ENCODE peak calls at places on chromosome 6, in seven cellular contexts. Z, B, T, Q, U, L and F are unnamed samples.

GRCh38 chr6:131146865-131147264 is 11.6 kb downstream of the AKAP7 start:
- DNase-seq in Z (no peak), B (no peak), T (no peak), Q (no peak), U (no peak), L (no peak), F (no peak)

GRCh38 chr6:100446115-100446921 is 18.4 kb downstream of the SIM1 start:
- DNase-seq in Z (no peak), B (no peak), T (no peak), Q (no peak), U (no peak), L (peak; percentile 57), F (no peak)

GRCh38 chr6:170137911-170138910 is 152.7 kb downstream of the DLL1 start:
- DNase-seq in Z (no peak), B (no peak), T (no peak), Q (peak; percentile 2), U (peak; percentile 58), L (no peak), F (peak; percentile 14)

GRCh38 chr6:20455175-20456075 is 53.7 kb downstream of the E2F3 start:
- DNase-seq in Z (no peak), B (no peak), T (no peak), Q (no peak), U (no peak), L (peak; percentile 16), F (peak; percentile 61)

GRCh38 chr6:39530201-39530759 is 194.9 kb downstream of the KIF6 start:
- DNase-seq in Z (no peak), B (no peak), T (no peak), Q (no peak), U (no peak), L (peak; percentile 71), F (peak; percentile 17)

GRCh38 chr6:44225579-44226325 is 2.4 kb downstream of the SLC29A1 start:
- DNase-seq in Z (no peak), B (no peak), T (no peak), Q (no peak), U (no peak), L (no peak), F (no peak)

GRCh38 chr6:57147955-57148858 is 23.9 kb upstream of the BAG2 start:
- DNase-seq in Z (no peak), B (no peak), T (no peak), Q (no peak), U (no peak), L (no peak), F (no peak)

GRCh38 chr6:43331876-43332275 is 23.2 kb upstream of the CRIP3 start:
- DNase-seq in Z (no peak), B (no peak), T (no peak), Q (no peak), U (no peak), L (no peak), F (no peak)

GRCh38 chr6:56693988-56694387 is 51.3 kb upstream of the DST start:
- DNase-seq in Z (peak; percentile 34), B (no peak), T (no peak), Q (no peak), U (no peak), L (peak; percentile 54), F (no peak)

GRCh38 chr6:11830105-11830504 is 51.5 kb upstream of the ADTRP start:
- DNase-seq in Z (no peak), B (no peak), T (no peak), Q (no peak), U (no peak), L (no peak), F (peak; percentile 15)

GRCh38 chr6:69090132-69090531 is 455.1 kb downstream of the ADGRB3 start:
- DNase-seq in Z (peak; percentile 90), B (no peak), T (no peak), Q (no peak), U (no peak), L (peak; percentile 98), F (peak; percentile 35)

GRCh38 chr6:2658788-2659187 is 91.9 kb downstream of the MYLK4 start:
- DNase-seq in Z (no peak), B (peak; percentile 52), T (no peak), Q (no peak), U (no peak), L (peak; percentile 77), F (no peak)

GRCh38 chr6:16060039-16060438 is 68.8 kb upstream of the MYLIP start:
- DNase-seq in Z (no peak), B (no peak), T (no peak), Q (no peak), U (no peak), L (no peak), F (no peak)

GRCh38 chr6:154292855-154293519 is 63.6 kb downstream of the IPCEF1 start:
- DNase-seq in Z (peak; percentile 59), B (no peak), T (no peak), Q (no peak), U (no peak), L (peak; percentile 87), F (peak; percentile 75)

GRCh38 chr6:159461266-159461665 is 231.8 kb downstream of the SOD2 start:
- DNase-seq in Z (no peak), B (no peak), T (no peak), Q (no peak), U (no peak), L (peak; percentile 20), F (peak; percentile 8)

GRCh38 chr6:79808846-79809245 is 138.5 kb downstream of the ELOVL4 start:
- DNase-seq in Z (no peak), B (no peak), T (no peak), Q (no peak), U (no peak), L (no peak), F (no peak)

GRCh38 chr6:109991307-109992101 is 13.4 kb downstream of the GPR6 start:
- DNase-seq in Z (no peak), B (no peak), T (no peak), Q (no peak), U (no peak), L (no peak), F (no peak)

GRCh38 chr6:30568245-30568644 is 3.0 kb upstream of the ABCF1 start:
- DNase-seq in Z (no peak), B (no peak), T (no peak), Q (peak; percentile 75), U (no peak), L (peak; percentile 45), F (no peak)

GRCh38 chr6:157484181-157484580 is 103.2 kb downstream of the ZDHHC14 start:
- DNase-seq in Z (no peak), B (no peak), T (no peak), Q (no peak), U (no peak), L (no peak), F (no peak)

GRCh38 chr6:93581371-93581770 is 162.0 kb upstream of the EPHA7 start:
- DNase-seq in Z (peak; percentile 53), B (no peak), T (peak; percentile 2), Q (no peak), U (no peak), L (peak; percentile 66), F (no peak)

GRCh38 chr6:111681856-111682255 is 76.2 kb upstream of the TRAF3IP2 start:
- DNase-seq in Z (no peak), B (no peak), T (no peak), Q (no peak), U (no peak), L (no peak), F (peak; percentile 35)

GRCh38 chr6:63783096-63783495 is 147.5 kb downstream of the PHF3 start:
- DNase-seq in Z (no peak), B (no peak), T (no peak), Q (no peak), U (no peak), L (no peak), F (no peak)

GRCh38 chr6:161439093-161439492 is 165.2 kb upstream of the AGPAT4 start:
- DNase-seq in Z (peak; percentile 91), B (no peak), T (no peak), Q (peak; percentile 7), U (no peak), L (peak; percentile 95), F (peak; percentile 83)

GRCh38 chr6:26183581-26184408 is 96.6 kb downstream of the HFE start:
- DNase-seq in Z (peak; percentile 90), B (no peak), T (peak; percentile 63), Q (peak; percentile 73), U (peak; percentile 75), L (peak; percentile 94), F (peak; percentile 94)

GRCh38 chr6:170271771-170272314 is 19.0 kb downstream of the DLL1 start:
- DNase-seq in Z (no peak), B (no peak), T (no peak), Q (peak; percentile 91), U (peak; percentile 85), L (no peak), F (no peak)

GRCh38 chr6:84897874-84898635 is 133.7 kb upstream of the TBX18 start:
- DNase-seq in Z (peak; percentile 43), B (no peak), T (no peak), Q (no peak), U (no peak), L (peak; percentile 65), F (peak; percentile 73)

GRCh38 chr6:39044181-39044580 is 4.4 kb upstream of the GLP1R start:
- DNase-seq in Z (no peak), B (no peak), T (no peak), Q (no peak), U (no peak), L (no peak), F (no peak)

GRCh38 chr6:21609881-21610329 is 16.4 kb downstream of the SOX4 start:
- DNase-seq in Z (no peak), B (no peak), T (no peak), Q (no peak), U (no peak), L (no peak), F (no peak)

GRCh38 chr6:32936247-32937152 is 4.3 kb downstream of the HLA-DMB start:
- DNase-seq in Z (no peak), B (no peak), T (no peak), Q (no peak), U (no peak), L (peak; percentile 14), F (no peak)

GRCh38 chr6:80959034-80959433 is 793.4 kb downstream of the TENT5A start:
- DNase-seq in Z (no peak), B (no peak), T (no peak), Q (no peak), U (no peak), L (no peak), F (no peak)

GRCh38 chr6:134198093-134198492 is 119.8 kb downstream of the SGK1 start:
- DNase-seq in Z (no peak), B (no peak), T (no peak), Q (no peak), U (no peak), L (peak; percentile 22), F (peak; percentile 77)

GRCh38 chr6:113065606-113066005 is 718.5 kb downstream of the RFPL4B start:
- DNase-seq in Z (no peak), B (no peak), T (no peak), Q (no peak), U (no peak), L (peak; percentile 20), F (peak; percentile 79)

GRCh38 chr6:47165918-47166317 is 123.8 kb upstream of the ADGRF1 start:
- DNase-seq in Z (no peak), B (no peak), T (no peak), Q (no peak), U (no peak), L (no peak), F (peak; percentile 73)

GRCh38 chr6:63440057-63440456 is 120.3 kb upstream of the LGSN start:
- DNase-seq in Z (no peak), B (no peak), T (no peak), Q (no peak), U (no peak), L (no peak), F (no peak)

GRCh38 chr6:33987531-33988021 is 158.3 kb downstream of the GRM4 start:
- DNase-seq in Z (no peak), B (no peak), T (no peak), Q (no peak), U (peak; percentile 47), L (no peak), F (no peak)